ENCODE peak calls at places on chromosomes 13 and 19, in seven cellular contexts. B is Peyer's patch, M is fibroblast of the aortic adventitia, O is colonic mucosa, L is cardiac fibroblast, R is IMR-90, X is MCF 10A. S is an unnamed sample.

GRCh38 chr13:106701810-106702341 is 133.9 kb upstream of the ARGLU1 start:
- DNase-seq in B (no peak), M (no peak), O (no peak), L (no peak), R (no peak), X (no peak), S (no peak)

GRCh38 chr13:68713394-68713793 is 1394.2 kb upstream of the ATXN8OS start:
- DNase-seq in B (no peak), M (no peak), O (no peak), L (no peak), R (no peak), X (no peak), S (no peak)

GRCh38 chr19:56608274-56608964 is 13.3 kb downstream of the ZNF71 start:
- DNase-seq in B (no peak), M (no peak), O (no peak), L (no peak), R (no peak), X (no peak), S (no peak)

GRCh38 chr13:35848316-35848715 is 282.9 kb downstream of the DCLK1 start:
- DNase-seq in B (no peak), M (peak), O (no peak), L (no peak), R (no peak), X (no peak), S (no peak)

GRCh38 chr13:99162543-99162942 is 38.1 kb upstream of the UBAC2 start:
- DNase-seq in B (no peak), M (no peak), O (no peak), L (no peak), R (no peak), X (no peak), S (no peak)

GRCh38 chr13:74243637-74244526 is 109.7 kb upstream of the KLF12 start:
- DNase-seq in B (no peak), M (peak), O (no peak), L (peak), R (peak), X (peak), S (peak)

GRCh38 chr13:51070005-51070649 is 40.9 kb downstream of the C13orf42 start:
- DNase-seq in B (peak), M (peak), O (peak), L (peak), R (peak), X (peak), S (peak)

GRCh38 chr13:63184693-63185092 is 1769.0 kb upstream of the PCDH20 start:
- DNase-seq in B (no peak), M (peak), O (no peak), L (peak), R (peak), X (peak), S (peak)

GRCh38 chr19:55494172-55494761 is 6.0 kb downstream of the SSC5D start:
- DNase-seq in B (no peak), M (peak), O (no peak), L (peak), R (peak), X (peak), S (peak)

GRCh38 chr19:16419671-16420394 is 51.9 kb downstream of the EPS15L1 start:
- DNase-seq in B (no peak), M (no peak), O (no peak), L (no peak), R (no peak), X (no peak), S (no peak)

GRCh38 chr19:45940515-45940805 is 25.9 kb upstream of the NANOS2 start:
- DNase-seq in B (no peak), M (no peak), O (no peak), L (no peak), R (no peak), X (no peak), S (no peak)

GRCh38 chr19:16106121-16106520 is 5.6 kb upstream of the RAB8A start:
- DNase-seq in B (no peak), M (no peak), O (peak), L (peak), R (peak), X (no peak), S (peak)

GRCh38 chr13:106535552-106536243 is at the start of gene EFNB2:
- DNase-seq in B (peak), M (peak), O (peak), L (peak), R (peak), X (peak), S (peak)

GRCh38 chr19:13137290-13137794 is 12.8 kb downstream of the STX10 start:
- DNase-seq in B (no peak), M (no peak), O (no peak), L (no peak), R (no peak), X (no peak), S (no peak)

GRCh38 chr13:114339779-114340534 is 25.7 kb downstream of the CHAMP1 start:
- DNase-seq in B (peak), M (peak), O (peak), L (peak), R (peak), X (peak), S (peak)

GRCh38 chr13:44576396-44577235 is 486 bp upstream of the TSC22D1 start:
- DNase-seq in B (peak), M (no peak), O (no peak), L (no peak), R (no peak), X (peak), S (no peak)

GRCh38 chr19:48290341-48290922 is 20.6 kb downstream of the ZNF114 start:
- DNase-seq in B (no peak), M (peak), O (no peak), L (peak), R (peak), X (peak), S (peak)

GRCh38 chr19:7366701-7367420 is 18.1 kb downstream of the ARHGEF18 start:
- DNase-seq in B (no peak), M (peak), O (peak), L (peak), R (peak), X (peak), S (peak)

GRCh38 chr13:81929988-81930387 is 1589.1 kb upstream of the SPRY2 start:
- DNase-seq in B (no peak), M (no peak), O (no peak), L (peak), R (no peak), X (peak), S (peak)

GRCh38 chr13:105240356-105240755 is 1295.1 kb downstream of the EFNB2 start:
- DNase-seq in B (no peak), M (no peak), O (no peak), L (no peak), R (no peak), X (no peak), S (no peak)

GRCh38 chr13:45860240-45860639 is 8.7 kb upstream of the SIAH3 start:
- DNase-seq in B (no peak), M (no peak), O (no peak), L (no peak), R (no peak), X (no peak), S (no peak)

GRCh38 chr19:32866061-32866460 is 3.5 kb downstream of the SLC7A9 start:
- DNase-seq in B (no peak), M (no peak), O (no peak), L (no peak), R (no peak), X (no peak), S (no peak)

GRCh38 chr13:45481688-45482087 is 16.9 kb downstream of the COG3 start:
- DNase-seq in B (no peak), M (no peak), O (no peak), L (no peak), R (no peak), X (no peak), S (no peak)

GRCh38 chr13:99191900-99192399 is 8.7 kb upstream of the UBAC2 start:
- DNase-seq in B (no peak), M (peak), O (peak), L (peak), R (peak), X (no peak), S (peak)

GRCh38 chr13:65454403-65454802 is 1775.7 kb downstream of the PCDH9 start:
- DNase-seq in B (no peak), M (no peak), O (no peak), L (no peak), R (no peak), X (no peak), S (no peak)
- TF ChIP-seq CTCF in B (no peak), M (no peak), O (no peak), L (no peak), R (no peak), X (no peak), S (no peak)

GRCh38 chr19:41792513-41793413 is 3.6 kb upstream of the CEACAM3 start:
- DNase-seq in B (peak), M (peak), O (peak), L (peak), R (peak), X (peak), S (peak)

GRCh38 chr19:41796362-41796761 is at the start of gene CEACAM3:
- DNase-seq in B (no peak), M (no peak), O (no peak), L (no peak), R (no peak), X (no peak), S (no peak)

GRCh38 chr19:41795031-41795461 is 1.3 kb upstream of the CEACAM3 start:
- DNase-seq in B (peak), M (peak), O (peak), L (peak), R (peak), X (peak), S (peak)

DNA sequence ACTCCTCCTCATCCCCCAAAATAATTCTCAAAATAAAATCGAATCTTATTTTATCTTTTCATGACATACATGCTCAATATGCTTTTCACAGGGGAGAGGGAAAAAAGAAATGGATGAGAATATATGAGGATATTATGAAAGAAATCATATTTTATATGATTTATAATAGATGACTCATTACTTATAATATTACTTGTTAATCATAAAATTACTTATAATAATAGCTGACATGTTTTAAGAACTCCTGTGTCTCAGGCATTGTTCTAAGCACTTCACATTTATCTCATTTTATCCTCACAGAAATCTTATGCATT is 3.0 kb upstream of the CEACAM3 start:
- DNase-seq in B (no peak), M (no peak), O (no peak), L (no peak), R (no peak), X (no peak), S (no peak)
- TF ChIP-seq CTCF in B (no peak), M (no peak), O (no peak), L (no peak), R (no peak), X (no peak), S (no peak)

GRCh38 chr19:37074819-37075362 is 3.3 kb upstream of the ZNF420 start:
- DNase-seq in B (no peak), M (peak), O (no peak), L (peak), R (no peak), X (no peak), S (no peak)
- TF ChIP-seq CTCF in B (no peak), M (no peak), O (no peak), L (no peak), R (no peak), X (no peak), S (no peak)

DNA sequence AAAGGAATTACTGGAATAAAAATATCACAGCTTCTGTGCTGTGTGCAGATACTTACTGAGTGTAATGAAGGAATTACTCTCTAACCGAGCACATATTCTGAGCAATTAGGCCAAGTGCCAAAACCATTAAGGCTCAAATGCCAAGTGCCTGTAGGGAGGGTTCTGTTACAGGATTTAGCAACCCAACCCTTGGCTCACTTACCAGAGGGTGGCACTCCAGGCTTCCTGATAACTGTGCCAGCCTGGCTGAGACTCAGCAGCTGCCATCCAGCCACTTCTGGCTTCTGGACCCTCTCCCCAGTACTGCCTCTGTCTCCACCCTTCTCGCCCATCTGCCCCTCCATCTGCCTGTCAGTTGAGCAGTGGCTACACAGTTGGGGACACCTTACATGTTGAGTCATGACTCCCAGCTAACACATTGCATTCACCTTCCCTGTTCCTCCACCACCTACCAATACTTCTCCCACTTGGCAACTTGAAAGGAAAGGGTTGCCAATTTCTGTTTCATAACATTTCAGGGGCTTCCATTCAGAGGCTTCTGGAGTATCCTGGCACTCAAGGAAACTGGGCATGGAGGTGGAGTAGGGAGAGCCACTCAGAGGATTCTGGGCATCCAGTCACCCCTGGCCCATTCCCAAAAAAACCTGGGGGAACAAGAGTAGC is 110.5 kb downstream of the COG6 start:
- DNase-seq in B (no peak), M (no peak), O (peak), L (peak), R (no peak), X (peak), S (peak)
- TF ChIP-seq CTCF in B (no peak), M (no peak), O (peak), L (peak), R (peak), X (peak), S (peak)

DNA sequence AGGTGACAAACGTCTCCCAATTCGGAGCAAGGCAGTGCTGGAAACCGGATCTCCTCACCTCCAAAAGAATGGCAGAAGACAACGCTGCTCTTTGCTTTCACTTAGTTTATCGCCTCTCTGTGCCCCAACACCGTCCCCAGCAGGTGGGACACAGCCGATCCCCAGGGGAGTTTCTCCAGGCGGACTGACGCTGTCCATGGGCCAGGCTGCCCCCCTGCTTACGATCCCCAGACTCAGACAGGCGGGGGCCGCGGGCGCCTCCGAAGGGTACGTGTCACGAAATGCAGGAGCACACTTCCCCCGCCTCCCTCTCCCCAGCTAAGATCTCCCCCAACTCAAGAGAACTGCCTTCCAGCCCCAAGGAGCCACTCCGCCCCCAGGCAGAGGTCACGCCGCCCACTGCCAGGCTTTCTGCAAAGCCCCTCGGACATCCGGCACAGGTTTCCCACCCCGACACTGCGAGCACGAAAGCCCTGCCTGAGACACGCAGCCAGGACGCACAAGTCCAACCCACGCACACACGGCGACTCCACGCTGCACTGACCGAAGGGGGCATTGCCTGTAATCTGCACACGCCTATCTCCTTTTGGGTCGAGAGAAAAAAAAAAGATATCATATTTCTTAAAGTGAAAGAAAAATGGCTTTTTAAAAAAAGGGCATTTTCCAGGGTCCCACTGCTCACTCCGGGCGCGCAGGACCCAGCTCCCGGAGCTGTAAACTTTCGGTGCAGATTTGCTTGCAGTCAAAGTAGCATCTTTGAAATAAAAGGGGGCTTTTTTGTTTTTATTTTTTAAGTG is 1.9 kb downstream of the SPRY2 start:
- DNase-seq in B (peak), M (peak), O (peak), L (peak), R (peak), X (peak), S (peak)
- TF ChIP-seq CTCF in B (no peak), M (peak), O (no peak), L (peak), R (peak), X (no peak), S (peak)

DNA sequence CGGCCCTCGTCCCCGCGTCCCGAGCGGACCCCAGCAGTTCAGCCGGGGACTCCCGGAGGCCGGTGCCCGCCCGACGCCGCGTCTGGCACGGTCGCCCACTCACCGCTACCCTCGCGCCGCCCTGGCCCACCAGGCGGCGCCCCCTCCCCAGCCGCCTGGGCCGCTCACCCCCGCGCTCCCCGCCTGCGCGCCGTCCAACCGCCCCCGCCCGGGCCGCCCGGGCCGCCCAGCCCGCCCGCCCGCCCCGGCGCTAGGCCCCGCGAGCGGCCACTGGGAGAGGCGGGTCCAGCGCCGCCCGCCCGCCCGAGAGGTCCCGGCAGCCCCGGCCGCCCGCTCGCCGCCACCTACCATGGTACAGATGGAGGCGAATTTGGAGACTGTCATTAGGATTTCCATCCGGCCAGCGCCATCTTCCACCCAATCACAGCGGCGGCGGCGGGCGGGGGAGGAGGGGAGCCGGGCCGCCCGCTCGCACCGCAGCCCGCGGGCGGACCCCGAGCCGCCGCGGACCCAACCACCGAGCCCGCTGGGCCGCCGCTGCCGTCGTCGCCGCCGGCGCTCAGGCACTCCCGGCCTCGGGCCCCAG is at the start of gene USP12:
- DNase-seq in B (peak), M (no peak), O (no peak), L (no peak), R (peak), X (no peak), S (peak)
- TF ChIP-seq CTCF in B (no peak), M (peak), O (no peak), L (no peak), R (peak), X (no peak), S (no peak)

GRCh38 chr13:28532226-28533048 is 37.5 kb upstream of the FLT1 start:
- DNase-seq in B (no peak), M (no peak), O (no peak), L (peak), R (no peak), X (no peak), S (no peak)
- TF ChIP-seq CTCF in B (no peak), M (no peak), O (no peak), L (no peak), R (no peak), X (no peak), S (no peak)

DNA sequence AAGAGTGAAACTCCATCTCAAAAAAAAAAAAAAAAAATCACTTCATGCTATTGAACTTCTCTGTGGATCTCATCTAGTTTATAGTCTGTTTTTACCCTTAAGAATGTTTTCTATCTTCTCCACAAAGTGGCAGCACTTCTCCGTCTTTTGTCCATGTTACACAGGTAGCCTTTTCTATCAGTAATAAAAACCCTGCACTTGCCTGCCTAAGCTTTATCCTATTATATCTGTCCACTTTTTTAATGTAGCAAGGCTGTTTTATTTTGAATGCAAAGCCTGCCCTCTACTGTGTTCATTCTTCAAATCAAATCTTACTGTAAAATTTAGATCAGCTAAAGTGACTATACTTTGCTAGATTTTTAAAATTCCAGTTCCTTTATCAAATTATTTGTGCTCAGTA is 124.0 kb downstream of the STOML3 start:
- DNase-seq in B (no peak), M (no peak), O (no peak), L (no peak), R (no peak), X (peak), S (peak)
- TF ChIP-seq CTCF in B (no peak), M (no peak), O (no peak), L (no peak), R (no peak), X (peak), S (no peak)